ENCODE peak calls at places on chromosomes 13 and 19, in six cellular contexts. T is HS-5, Y is GM12864, L is neural progenitor cell, N is AG04450, H is WTC11. R is an unnamed sample.

GRCh38 chr13:26412263-26412662 is 145.2 kb upstream of the WASF3 start:
- DNase-seq in T (no peak), Y (no peak), L (no peak), N (no peak), H (no peak), R (no peak)

GRCh38 chr19:44644391-44645016 is 794 bp downstream of the PVR start:
- DNase-seq in T (no peak), Y (no peak), L (peak; percentile 57), N (no peak), H (peak; percentile 50), R (no peak)

GRCh38 chr19:45999653-46000121 is 4.4 kb downstream of the CCDC61 start:
- DNase-seq in T (no peak), Y (no peak), L (peak; percentile 78), N (no peak), H (peak; percentile 75), R (no peak)

GRCh38 chr19:44623080-44623479 is 9.7 kb downstream of the IGSF23 start:
- DNase-seq in T (no peak), Y (no peak), L (no peak), N (no peak), H (no peak), R (no peak)

GRCh38 chr13:110809871-110810486 is 96.5 kb downstream of the ING1 start:
- DNase-seq in T (no peak), Y (no peak), L (no peak), N (no peak), H (no peak), R (no peak)

GRCh38 chr19:46844067-46844489 is 6.6 kb downstream of the AP2S1 start:
- DNase-seq in T (no peak), Y (no peak), L (no peak), N (no peak), H (no peak), R (no peak)

GRCh38 chr19:30566681-30567420 is 194.7 kb downstream of the ZNF536 start:
- DNase-seq in T (no peak), Y (no peak), L (no peak), N (no peak), H (no peak), R (no peak)

GRCh38 chr13:109610517-109610916 is 175.9 kb downstream of the IRS2 start:
- DNase-seq in T (no peak), Y (no peak), L (peak; percentile 50), N (no peak), H (peak; percentile 56), R (no peak)

GRCh38 chr13:98570929-98571372 is 6.0 kb downstream of the STK24 start:
- DNase-seq in T (no peak), Y (peak; percentile 77), L (no peak), N (no peak), H (no peak), R (no peak)

GRCh38 chr19:33468361-33469170 is 53.0 kb downstream of the PEPD start:
- DNase-seq in T (no peak), Y (no peak), L (no peak), N (no peak), H (no peak), R (no peak)

GRCh38 chr13:110463876-110464510 is 97.5 kb downstream of the RAB20 start:
- DNase-seq in T (no peak), Y (no peak), L (no peak), N (no peak), H (no peak), R (no peak)

GRCh38 chr13:35979378-35979911 is 151.7 kb downstream of the DCLK1 start:
- DNase-seq in T (peak; percentile 79), Y (no peak), L (no peak), N (peak; percentile 60), H (no peak), R (no peak)

GRCh38 chr13:73767747-73768315 is 366.4 kb downstream of the KLF12 start:
- DNase-seq in T (no peak), Y (no peak), L (peak; percentile 50), N (no peak), H (peak; percentile 29), R (no peak)

GRCh38 chr13:49373699-49374098 is 70.2 kb downstream of the CAB39L start:
- DNase-seq in T (no peak), Y (no peak), L (no peak), N (no peak), H (no peak), R (no peak)

GRCh38 chr13:65911546-65912193 is 1318.5 kb downstream of the PCDH9 start:
- DNase-seq in T (no peak), Y (no peak), L (no peak), N (no peak), H (no peak), R (no peak)

GRCh38 chr19:31553112-31553843 is 204.0 kb upstream of the TSHZ3 start:
- DNase-seq in T (no peak), Y (no peak), L (no peak), N (no peak), H (no peak), R (no peak)

GRCh38 chr13:114241918-114242317 is 7.2 kb downstream of the CDC16 start:
- DNase-seq in T (no peak), Y (no peak), L (no peak), N (no peak), H (no peak), R (no peak)

GRCh38 chr13:77696006-77696862 is 1.3 kb upstream of the SLAIN1 start:
- DNase-seq in T (no peak), Y (no peak), L (peak; percentile 69), N (no peak), H (no peak), R (no peak)

GRCh38 chr13:74288361-74288911 is 154.2 kb upstream of the KLF12 start:
- DNase-seq in T (no peak), Y (no peak), L (peak; percentile 13), N (no peak), H (peak; percentile 16), R (no peak)

GRCh38 chr13:79525458-79525857 is 44.5 kb downstream of the NDFIP2 start:
- DNase-seq in T (no peak), Y (no peak), L (no peak), N (no peak), H (no peak), R (no peak)

GRCh38 chr19:10505583-10506229 is 2.5 kb upstream of the KEAP1 start:
- DNase-seq in T (no peak), Y (no peak), L (peak; percentile 83), N (no peak), H (peak; percentile 90), R (no peak)

GRCh38 chr19:38384209-38385027 is 3.4 kb downstream of the GGN start:
- DNase-seq in T (no peak), Y (no peak), L (peak; percentile 74), N (no peak), H (peak; percentile 75), R (no peak)

GRCh38 chr19:3039641-3040077 is 10.6 kb upstream of the TLE2 start:
- DNase-seq in T (no peak), Y (peak; percentile 21), L (peak; percentile 23), N (no peak), H (no peak), R (no peak)

GRCh38 chr19:48921721-48922500 is 11.6 kb upstream of the DHDH start:
- DNase-seq in T (no peak), Y (no peak), L (no peak), N (no peak), H (no peak), R (no peak)

GRCh38 chr13:66501187-66501586 is 728.9 kb downstream of the PCDH9 start:
- DNase-seq in T (peak; percentile 16), Y (no peak), L (no peak), N (no peak), H (no peak), R (no peak)

GRCh38 chr13:69077267-69077666 is 1030.4 kb upstream of the ATXN8OS start:
- DNase-seq in T (no peak), Y (no peak), L (no peak), N (no peak), H (no peak), R (no peak)

GRCh38 chr19:38900816-38901215 is 1.0 kb downstream of the NFKBIB start:
- DNase-seq in T (no peak), Y (no peak), L (no peak), N (no peak), H (no peak), R (no peak)